ENCODE peak calls at places on chromosome 2, in eight cellular contexts. G, P, K, W, V, L, N and Z are unnamed samples.

GRCh38 chr2:234514873-234515638 is 18.2 kb upstream of the ARL4C start:
- DNase-seq in G (no peak), P (no peak), K (no peak), W (no peak), V (no peak), L (no peak), N (no peak), Z (no peak)

GRCh38 chr2:181123798-181124217 is 143.4 kb downstream of the UBE2E3 start:
- DNase-seq in G (no peak), P (no peak), K (no peak), W (no peak), V (peak), L (no peak), N (peak), Z (peak)

GRCh38 chr2:188422726-188423125 is 131.1 kb downstream of the GULP1 start:
- DNase-seq in G (no peak), P (no peak), K (no peak), W (no peak), V (no peak), L (no peak), N (no peak), Z (no peak)

GRCh38 chr2:225998653-225999052 is 599.1 kb downstream of the NYAP2 start:
- DNase-seq in G (no peak), P (no peak), K (no peak), W (peak), V (no peak), L (no peak), N (no peak), Z (peak)

GRCh38 chr2:133303150-133303549 is 265.1 kb downstream of the NCKAP5 start:
- DNase-seq in G (no peak), P (no peak), K (no peak), W (no peak), V (no peak), L (no peak), N (no peak), Z (peak)

GRCh38 chr2:229943171-229943570 is 20.9 kb downstream of the FBXO36 start:
- DNase-seq in G (no peak), P (no peak), K (no peak), W (no peak), V (no peak), L (no peak), N (no peak), Z (no peak)

GRCh38 chr2:240921319-240922233 is 15.4 kb downstream of the CROCC2 start:
- DNase-seq in G (no peak), P (peak), K (peak), W (peak), V (no peak), L (no peak), N (no peak), Z (peak)

GRCh38 chr2:38095996-38096861 is 20.3 kb upstream of the CYP1B1 start:
- DNase-seq in G (no peak), P (peak), K (peak), W (peak), V (no peak), L (no peak), N (peak), Z (no peak)

GRCh38 chr2:25867389-25868003 is 10.8 kb downstream of the ASXL2 start:
- DNase-seq in G (no peak), P (no peak), K (no peak), W (no peak), V (no peak), L (no peak), N (no peak), Z (no peak)

GRCh38 chr2:158297606-158298005 is 158.9 kb downstream of the CCDC148 start:
- DNase-seq in G (no peak), P (peak), K (no peak), W (peak), V (no peak), L (no peak), N (no peak), Z (peak)

GRCh38 chr2:112493048-112493447 is 11.1 kb downstream of the TTL start:
- DNase-seq in G (no peak), P (no peak), K (no peak), W (no peak), V (no peak), L (no peak), N (no peak), Z (no peak)

GRCh38 chr2:23709311-23709710 is 217.6 kb downstream of the ATAD2B start:
- DNase-seq in G (no peak), P (no peak), K (no peak), W (no peak), V (no peak), L (no peak), N (no peak), Z (no peak)

GRCh38 chr2:172901913-172902312 is 166.3 kb downstream of the RAPGEF4 start:
- DNase-seq in G (no peak), P (no peak), K (no peak), W (no peak), V (no peak), L (no peak), N (no peak), Z (no peak)

GRCh38 chr2:33321236-33321731 is 155.2 kb upstream of the RASGRP3 start:
- DNase-seq in G (no peak), P (no peak), K (no peak), W (peak), V (no peak), L (no peak), N (peak), Z (peak)

GRCh38 chr2:200913654-200914053 is 24.5 kb downstream of the NIF3L1 start:
- DNase-seq in G (no peak), P (no peak), K (no peak), W (peak), V (no peak), L (no peak), N (no peak), Z (peak)

GRCh38 chr2:47095302-47096020 is 59.6 kb downstream of the STPG4 start:
- DNase-seq in G (no peak), P (no peak), K (no peak), W (no peak), V (no peak), L (no peak), N (no peak), Z (no peak)

GRCh38 chr2:237358721-237359595 is 55.0 kb downstream of the COL6A3 start:
- DNase-seq in G (no peak), P (no peak), K (no peak), W (no peak), V (no peak), L (no peak), N (no peak), Z (no peak)

GRCh38 chr2:206217162-206217561 is 57.3 kb upstream of the ZDBF2 start:
- DNase-seq in G (no peak), P (no peak), K (peak), W (no peak), V (no peak), L (no peak), N (no peak), Z (no peak)

GRCh38 chr2:163187995-163188655 is 349.6 kb upstream of the KCNH7 start:
- DNase-seq in G (no peak), P (no peak), K (no peak), W (peak), V (no peak), L (no peak), N (no peak), Z (peak)

GRCh38 chr2:144379891-144380311 is 140.0 kb downstream of the ZEB2 start:
- DNase-seq in G (no peak), P (no peak), K (no peak), W (no peak), V (no peak), L (no peak), N (no peak), Z (no peak)

GRCh38 chr2:9905413-9905812 is 46.1 kb upstream of the GRHL1 start:
- DNase-seq in G (no peak), P (no peak), K (no peak), W (peak), V (no peak), L (no peak), N (no peak), Z (no peak)

GRCh38 chr2:15623898-15624541 is 32.4 kb downstream of the DDX1 start:
- DNase-seq in G (no peak), P (no peak), K (no peak), W (no peak), V (no peak), L (no peak), N (no peak), Z (no peak)